ENCODE peak calls at places on chromosome 19, in nine cellular contexts. L, Q, S, T, P, Z, O, R and N are unnamed samples.

GRCh38 chr19:1027020-1027952 is 878 bp downstream of the CNN2 start:
- DNase-seq in L (no peak), Q (no peak), S (peak), T (no peak), P (no peak), Z (peak), O (no peak), R (peak), N (no peak)

GRCh38 chr19:48630289-48631036 is 6.7 kb downstream of the DBP start:
- DNase-seq in L (peak), Q (no peak), S (no peak), T (peak), P (no peak), Z (peak), O (no peak), R (no peak), N (no peak)

GRCh38 chr19:4069331-4069959 is 2.7 kb upstream of the ZBTB7A start:
- DNase-seq in L (peak), Q (no peak), S (no peak), T (no peak), P (no peak), Z (peak), O (no peak), R (peak), N (no peak)

GRCh38 chr19:53007200-53008054 is 6.3 kb upstream of the ERVV-1 start:
- DNase-seq in L (no peak), Q (no peak), S (no peak), T (no peak), P (no peak), Z (no peak), O (no peak), R (no peak), N (no peak)

GRCh38 chr19:49132974-49133609 is 13.7 kb downstream of the PPFIA3 start:
- DNase-seq in L (peak), Q (no peak), S (no peak), T (peak), P (no peak), Z (no peak), O (no peak), R (no peak), N (no peak)

GRCh38 chr19:44284968-44285367 is 19.9 kb downstream of the ZNF235 start:
- DNase-seq in L (no peak), Q (no peak), S (no peak), T (no peak), P (no peak), Z (no peak), O (no peak), R (no peak), N (no peak)

GRCh38 chr19:46388311-46389095 is 24.9 kb downstream of the CCDC8 start:
- DNase-seq in L (no peak), Q (no peak), S (no peak), T (peak), P (no peak), Z (no peak), O (no peak), R (no peak), N (no peak)

GRCh38 chr19:858868-859843 is at the start of gene CFD:
- DNase-seq in L (peak), Q (no peak), S (no peak), T (no peak), P (no peak), Z (peak), O (peak), R (no peak), N (no peak)

GRCh38 chr19:10044390-10044789 is 31.1 kb downstream of the RDH8 start:
- DNase-seq in L (no peak), Q (no peak), S (peak), T (no peak), P (no peak), Z (no peak), O (no peak), R (no peak), N (no peak)

GRCh38 chr19:35718345-35719041 is 690 bp downstream of the KMT2B start:
- DNase-seq in L (no peak), Q (peak), S (peak), T (peak), P (peak), Z (peak), O (peak), R (peak), N (no peak)

GRCh38 chr19:55341191-55342043 is 1.7 kb downstream of the KMT5C start:
- DNase-seq in L (peak), Q (peak), S (peak), T (peak), P (peak), Z (peak), O (peak), R (peak), N (peak)

GRCh38 chr19:55624109-55625003 is at the start of gene ZNF784:
- DNase-seq in L (peak), Q (peak), S (peak), T (peak), P (peak), Z (peak), O (peak), R (peak), N (peak)

GRCh38 chr19:39001016-39001415 is 25.5 kb upstream of the FBXO17 start:
- DNase-seq in L (no peak), Q (no peak), S (no peak), T (no peak), P (no peak), Z (no peak), O (no peak), R (no peak), N (no peak)

GRCh38 chr19:6198896-6199239 is 63.4 kb downstream of the ACSBG2 start:
- DNase-seq in L (peak), Q (no peak), S (no peak), T (no peak), P (no peak), Z (no peak), O (no peak), R (no peak), N (no peak)

GRCh38 chr19:40702337-40703012 is 12.0 kb upstream of the NUMBL start:
- DNase-seq in L (peak), Q (no peak), S (peak), T (no peak), P (no peak), Z (no peak), O (no peak), R (no peak), N (no peak)

GRCh38 chr19:39199025-39199424 is 2.3 kb downstream of the NCCRP1 start:
- DNase-seq in L (peak), Q (peak), S (peak), T (peak), P (peak), Z (no peak), O (peak), R (no peak), N (peak)

GRCh38 chr19:11421607-11422098 is 2.5 kb upstream of the RGL3 start:
- DNase-seq in L (peak), Q (no peak), S (peak), T (peak), P (peak), Z (peak), O (peak), R (peak), N (no peak)

GRCh38 chr19:47421244-47421786 is 2.0 kb upstream of the MEIS3 start:
- DNase-seq in L (no peak), Q (no peak), S (no peak), T (no peak), P (no peak), Z (no peak), O (no peak), R (no peak), N (no peak)

GRCh38 chr19:10419200-10419645 is 1.1 kb upstream of the PDE4A start:
- DNase-seq in L (no peak), Q (peak), S (peak), T (no peak), P (no peak), Z (peak), O (peak), R (no peak), N (peak)

GRCh38 chr19:35136977-35137702 is 1.5 kb upstream of the FXYD1 start:
- DNase-seq in L (no peak), Q (no peak), S (no peak), T (no peak), P (peak), Z (peak), O (no peak), R (no peak), N (no peak)

GRCh38 chr19:3243851-3244700 is 19.6 kb downstream of the CELF5 start:
- DNase-seq in L (no peak), Q (peak), S (peak), T (peak), P (peak), Z (no peak), O (peak), R (peak), N (no peak)

GRCh38 chr19:57559008-57559403 is 657 bp downstream of the ZNF550 start:
- DNase-seq in L (peak), Q (peak), S (peak), T (peak), P (no peak), Z (no peak), O (peak), R (peak), N (no peak)

GRCh38 chr19:45439569-45440258 is 16.0 kb upstream of the ERCC1 start:
- DNase-seq in L (peak), Q (peak), S (peak), T (peak), P (peak), Z (peak), O (peak), R (peak), N (peak)

GRCh38 chr19:31253816-31254551 is 95.3 kb downstream of the TSHZ3 start:
- DNase-seq in L (no peak), Q (no peak), S (no peak), T (no peak), P (no peak), Z (no peak), O (no peak), R (no peak), N (no peak)

GRCh38 chr19:18637644-18638630 is 1.1 kb downstream of the KLHL26 start:
- DNase-seq in L (no peak), Q (no peak), S (no peak), T (no peak), P (peak), Z (no peak), O (no peak), R (no peak), N (peak)

GRCh38 chr19:3465552-3465951 is 14.8 kb downstream of the SMIM24 start:
- DNase-seq in L (no peak), Q (no peak), S (no peak), T (no peak), P (no peak), Z (no peak), O (no peak), R (no peak), N (no peak)

GRCh38 chr19:47421844-47422395 is 2.6 kb upstream of the MEIS3 start:
- DNase-seq in L (no peak), Q (no peak), S (peak), T (no peak), P (no peak), Z (no peak), O (no peak), R (no peak), N (no peak)

GRCh38 chr19:20664917-20665781 is 3.8 kb upstream of the ZNF626 start:
- DNase-seq in L (peak), Q (peak), S (peak), T (no peak), P (no peak), Z (peak), O (peak), R (no peak), N (peak)

GRCh38 chr19:58229255-58229639 is 533 bp downstream of the ZNF544 start:
- DNase-seq in L (no peak), Q (peak), S (peak), T (peak), P (no peak), Z (no peak), O (peak), R (peak), N (peak)